ENCODE peak calls at places on chromosomes 4 and X, in seven cellular contexts. S is HTR-8/SVneo; G is NCI-H2029 treated with DMSO at 0.1 percent for 48 hours; M is CD4-positive, alpha-beta memory T cell; Z is left cardiac atrium; Q is ELR; V is GM04503. T is an unnamed sample.
A peak's percentile ranks its signal among the peaks of the same experiment; 100 is the strongest.

GRCh38 chrX:5898463-5898862 is 330.2 kb downstream of the NLGN4X start:
- DNase-seq in S (no peak), G (no peak), M (no peak), Z (no peak), Q (no peak), V (no peak), T (no peak)

GRCh38 chr4:123600426-123600825 is 203.8 kb downstream of the SPRY1 start:
- DNase-seq in S (no peak), G (no peak), M (no peak), Z (no peak), Q (no peak), V (no peak), T (no peak)

GRCh38 chr4:20493761-20494353 is 206.4 kb upstream of the PACRGL start:
- DNase-seq in S (no peak), G (no peak), M (no peak), Z (no peak), Q (peak; percentile 37), V (peak; percentile 39), T (no peak)

GRCh38 chr4:102344520-102344954 is 745 bp downstream of the SLC39A8 start:
- DNase-seq in S (peak; percentile 25), G (no peak), M (no peak), Z (peak; percentile 71), Q (peak; percentile 54), V (no peak), T (peak; percentile 83)

GRCh38 chrX:44162964-44163475 is 180.5 kb downstream of the EFHC2 start:
- DNase-seq in S (no peak), G (no peak), M (no peak), Z (no peak), Q (no peak), V (no peak), T (no peak)

GRCh38 chr4:102246416-102246815 is 98.9 kb downstream of the SLC39A8 start:
- DNase-seq in S (no peak), G (no peak), M (no peak), Z (no peak), Q (no peak), V (no peak), T (no peak)

GRCh38 chr4:56315041-56315440 is 72.2 kb downstream of the AASDH start:
- DNase-seq in S (no peak), G (no peak), M (no peak), Z (no peak), Q (no peak), V (no peak), T (no peak)

GRCh38 chr4:115259651-115260050 is 146.2 kb upstream of the NDST4 start:
- DNase-seq in S (no peak), G (no peak), M (no peak), Z (no peak), Q (no peak), V (no peak), T (no peak)

GRCh38 chr4:66574145-66574978 is 904.1 kb upstream of the EPHA5 start:
- DNase-seq in S (no peak), G (no peak), M (no peak), Z (no peak), Q (peak; percentile 87), V (no peak), T (no peak)

GRCh38 chr4:13989496-13989895 is 362.0 kb upstream of the BOD1L1 start:
- DNase-seq in S (no peak), G (no peak), M (no peak), Z (no peak), Q (no peak), V (peak; percentile 43), T (no peak)

GRCh38 chr4:30537462-30537861 is 182.7 kb upstream of the PCDH7 start:
- DNase-seq in S (peak; percentile 49), G (no peak), M (no peak), Z (no peak), Q (peak; percentile 92), V (no peak), T (no peak)

GRCh38 chrX:49069038-49069437 is 4.8 kb downstream of the PRAF2 start:
- DNase-seq in S (no peak), G (no peak), M (no peak), Z (no peak), Q (no peak), V (no peak), T (no peak)

GRCh38 chrX:46626566-46626965 is 53.0 kb downstream of the CHST7 start:
- DNase-seq in S (no peak), G (no peak), M (no peak), Z (no peak), Q (no peak), V (no peak), T (no peak)

GRCh38 chrX:114985967-114986592 is 31.3 kb downstream of the IL13RA2 start:
- DNase-seq in S (no peak), G (no peak), M (no peak), Z (no peak), Q (no peak), V (peak; percentile 45), T (no peak)

GRCh38 chr4:74764119-74764518 is 30.2 kb downstream of the BTC start:
- DNase-seq in S (no peak), G (no peak), M (no peak), Z (no peak), Q (no peak), V (no peak), T (no peak)

GRCh38 chr4:23023666-23024065 is 330.9 kb downstream of the GBA3 start:
- DNase-seq in S (no peak), G (no peak), M (no peak), Z (no peak), Q (no peak), V (no peak), T (no peak)

GRCh38 chr4:182808673-182809416 is 108.3 kb downstream of the DCTD start:
- DNase-seq in S (peak; percentile 24), G (no peak), M (peak; percentile 80), Z (no peak), Q (peak; percentile 42), V (no peak), T (no peak)

GRCh38 chr4:110287130-110287529 is 88.7 kb upstream of the ELOVL6 start:
- DNase-seq in S (peak; percentile 52), G (no peak), M (no peak), Z (no peak), Q (peak; percentile 67), V (peak; percentile 61), T (no peak)

GRCh38 chr4:83890231-83890630 is 354.3 kb downstream of the GPAT3 start:
- DNase-seq in S (no peak), G (no peak), M (no peak), Z (no peak), Q (peak; percentile 58), V (no peak), T (no peak)

GRCh38 chrX:38233891-38234807 is 13.5 kb upstream of the SRPX start:
- DNase-seq in S (no peak), G (no peak), M (no peak), Z (no peak), Q (peak; percentile 76), V (peak; percentile 56), T (no peak)

GRCh38 chr4:62324215-62324614 is 1124.1 kb downstream of the ADGRL3 start:
- DNase-seq in S (no peak), G (no peak), M (no peak), Z (peak; percentile 71), Q (no peak), V (no peak), T (no peak)